ENCODE peak calls at places on chromosomes 11 and 22, in four cellular contexts. F is Peyer's patch, E is kidney, O is uterus. P is an unnamed sample.

GRCh38 chr11:1959786-1960185 is 12.7 kb downstream of the MRPL23 start:
- DNase-seq in E (no peak), F (no peak), O (peak; percentile 2), P (no peak)

GRCh38 chr11:120688166-120688565 is 176.6 kb downstream of the GRIK4 start:
- DNase-seq in F (no peak), O (no peak), E (no peak), P (no peak)

GRCh38 chr11:85759915-85760314 is 51.0 kb downstream of the SYTL2 start:
- DNase-seq in O (no peak), F (no peak), E (no peak), P (no peak)

GRCh38 chr11:40185793-40186192 is 1273.7 kb downstream of the LRRC4C start:
- DNase-seq in O (no peak), F (no peak), E (no peak), P (no peak)

GRCh38 chr22:20638143-20638870 is 130.9 kb downstream of the MED15 start:
- DNase-seq in F (no peak), O (no peak), E (no peak), P (no peak)

GRCh38 chr11:126355926-126356897 is 726 bp downstream of the ST3GAL4 start:
- DNase-seq in F (no peak), O (no peak), E (no peak), P (peak; percentile 58)

GRCh38 chr22:35023692-35024363 is 42.1 kb upstream of the ISX start:
- DNase-seq in E (peak; percentile 84), F (peak; percentile 25), O (peak; percentile 24), P (no peak)

GRCh38 chr11:11047851-11048610 is 190.2 kb upstream of the ZBED5 start:
- DNase-seq in E (no peak), O (no peak), F (no peak), P (no peak)

GRCh38 chr11:121652982-121653381 is 200.2 kb upstream of the SORL1-AS1 start:
- DNase-seq in E (no peak), O (no peak), F (no peak), P (no peak)

DNA sequence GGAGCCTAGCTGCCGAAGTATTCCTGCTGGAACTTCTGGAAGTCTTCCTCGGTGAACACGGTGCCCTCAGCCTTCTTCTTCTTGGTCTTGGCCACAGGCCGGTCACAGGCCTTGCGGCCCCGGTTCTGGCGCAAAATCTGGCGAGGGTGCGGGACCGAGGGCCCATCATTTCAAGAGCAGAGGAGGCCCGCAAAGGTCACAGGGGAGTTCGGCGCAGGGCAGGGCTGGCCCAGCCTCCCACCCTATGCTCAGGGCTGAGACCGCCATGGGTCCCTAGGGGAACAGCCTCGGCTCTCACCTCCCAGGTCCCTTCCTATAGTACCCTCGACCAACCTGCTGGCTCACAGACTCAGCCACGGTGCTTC is 3.1 kb downstream of the RPS19BP1 start:
- DNase-seq in E (no peak), F (no peak), O (no peak), P (no peak)
- TF ChIP-seq CTCF in E (no peak), F (no peak), O (no peak), P (peak; percentile 69)

GRCh38 chr11:65116370-65117205 is 913 bp downstream of the ZNHIT2 start:
- DNase-seq in O (peak; percentile 21), F (peak; percentile 36), E (peak; percentile 88), P (peak; percentile 71)
- H3K4me1 ChIP-seq in O (peaks cover 35% of the 10 kb centered on the region), F (peaks cover 49% of the 10 kb centered on the region), E (peaks cover 14% of the 10 kb centered on the region), P (peaks cover 10% of the 10 kb centered on the region)

GRCh38 chr11:119188887-119189286 is 3.6 kb downstream of the NHERF4 start:
- DNase-seq in E (peak; percentile 26), F (no peak), O (no peak), P (no peak)

GRCh38 chr11:119188067-119188466 is 2.8 kb downstream of the NHERF4 start:
- DNase-seq in E (peak; percentile 52), F (no peak), O (no peak), P (no peak)

GRCh38 chr11:119189393-119189792 is 4.1 kb downstream of the NHERF4 start:
- DNase-seq in F (no peak), O (no peak), E (peak; percentile 45), P (no peak)

GRCh38 chr11:119192111-119192510 is 6.8 kb downstream of the NHERF4 start:
- DNase-seq in E (no peak), F (no peak), O (no peak), P (no peak)

DNA sequence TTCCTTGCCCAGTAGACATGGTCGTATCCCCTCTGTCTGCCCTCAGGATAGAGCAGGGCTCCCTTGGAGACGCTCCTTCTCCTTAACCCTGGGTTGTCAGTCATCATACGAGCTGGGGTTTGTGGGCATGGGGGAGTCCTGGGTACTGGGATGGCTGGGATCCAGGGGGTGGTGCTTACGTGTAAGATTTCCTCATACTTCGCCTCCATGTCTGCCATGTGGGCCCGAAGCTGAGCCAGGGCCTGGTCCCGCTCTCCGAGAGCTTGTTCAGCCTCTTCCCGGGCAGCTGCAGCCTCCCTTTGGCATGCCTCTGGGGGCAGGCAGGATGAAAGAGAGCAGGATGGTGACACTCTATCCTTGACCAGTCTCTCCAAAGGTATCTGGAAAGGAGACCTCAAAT is 5.3 kb downstream of the NHERF4 start:
- DNase-seq in O (no peak), F (no peak), E (no peak), P (no peak)
- TF ChIP-seq CTCF in O (no peak), F (no peak), E (no peak), P (no peak)

GRCh38 chr11:118928108-118928869 is 2.6 kb upstream of the BCL9L start:
- DNase-seq in E (peak; percentile 96), O (peak; percentile 96), F (peak; percentile 96), P (peak; percentile 79)

GRCh38 chr11:118929496-118930151 is 3.9 kb upstream of the BCL9L start:
- DNase-seq in O (peak; percentile 93), E (peak; percentile 97), F (peak; percentile 87), P (peak; percentile 93)

GRCh38 chr11:118928870-118929495 is 3.3 kb upstream of the BCL9L start:
- DNase-seq in F (no peak), E (peak; percentile 93), O (no peak), P (peak; percentile 78)

GRCh38 chr11:118930152-118930712 is 4.5 kb upstream of the BCL9L start:
- DNase-seq in O (peak; percentile 91), F (peak; percentile 88), E (peak; percentile 93), P (peak; percentile 95)

GRCh38 chr11:118927554-118928107 is 1.9 kb upstream of the BCL9L start:
- DNase-seq in E (peak; percentile 10), O (no peak), F (no peak), P (no peak)
- H3K4me1 ChIP-seq in E (peaks cover 22% of the 10 kb centered on the region), O (peaks cover 22% of the 10 kb centered on the region), F (peaks cover 38% of the 10 kb centered on the region), P (peaks cover 8% of the 10 kb centered on the region)

DNA sequence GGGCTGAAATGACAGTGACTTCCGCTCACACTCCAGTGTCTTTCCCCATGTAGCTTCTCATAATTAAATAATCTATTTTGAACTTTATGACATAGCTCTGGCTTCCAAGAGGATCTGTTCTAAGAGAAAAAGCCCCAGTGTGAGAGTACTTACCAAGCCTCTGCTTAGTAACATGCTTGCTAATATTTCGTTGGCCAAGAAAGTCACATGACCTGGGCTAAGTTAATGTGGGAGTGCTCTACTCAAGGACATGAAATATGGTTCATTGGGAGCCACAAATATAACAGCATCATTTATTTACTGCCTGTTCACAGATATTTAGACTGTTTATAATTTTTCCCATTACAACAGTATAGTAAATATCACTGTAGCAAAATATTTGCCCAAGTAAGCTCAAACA is 42.5 kb downstream of the CCDC73 start:
- DNase-seq in F (no peak), O (no peak), E (no peak), P (no peak)
- TF ChIP-seq CTCF in F (no peak), O (no peak), E (no peak), P (no peak)

DNA sequence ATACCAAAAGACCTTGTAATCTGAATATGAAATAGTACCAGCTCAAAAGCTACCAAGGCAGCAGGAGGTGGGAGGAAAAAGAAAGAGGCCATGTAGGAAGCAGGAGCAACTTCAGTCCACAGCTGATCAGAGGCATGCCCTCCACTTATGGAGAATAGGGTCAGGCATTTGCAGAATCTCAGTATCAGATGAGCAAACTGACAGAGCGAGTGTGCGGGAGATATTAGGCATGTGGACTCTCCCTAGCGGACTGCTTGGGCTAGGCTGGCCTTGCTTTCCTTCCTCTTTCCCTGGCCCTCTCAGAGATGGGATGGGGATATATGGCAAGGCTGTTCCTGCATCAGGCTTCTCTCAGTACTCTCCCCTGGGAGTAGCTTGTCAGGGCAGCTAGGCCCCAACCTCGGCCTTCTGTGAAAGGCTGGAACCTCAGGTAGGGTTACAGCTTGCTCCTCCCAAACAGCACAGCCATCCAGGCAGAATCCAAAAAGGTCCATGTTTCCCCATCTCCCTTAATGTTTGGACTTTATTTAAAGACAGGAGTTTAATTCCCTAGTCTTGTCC is 37.0 kb downstream of the ETS1 start:
- DNase-seq in F (no peak), E (no peak), O (no peak), P (no peak)
- H3K4me1 ChIP-seq in F (peaks cover 21% of the 10 kb centered on the region), E (peaks cover 4% of the 10 kb centered on the region), O (peaks cover 6% of the 10 kb centered on the region), P (no peaks in the 10 kb centered on the region)

GRCh38 chr22:48576333-48577013 is 1251.2 kb downstream of the BRD1 start:
- DNase-seq in O (no peak), F (no peak), E (peak; percentile 71), P (no peak)
- TF ChIP-seq CTCF in O (no peak), F (no peak), E (peak; percentile 37), P (peak; percentile 35)

GRCh38 chr11:118175600-118176399 is 639 bp downstream of the SCN2B start:
- DNase-seq in O (no peak), E (no peak), F (no peak), P (no peak)
- H3K4me1 ChIP-seq in O (peaks cover 3% of the 10 kb centered on the region), E (no peaks in the 10 kb centered on the region), F (peaks cover 9% of the 10 kb centered on the region), P (peaks cover 11% of the 10 kb centered on the region)